ENCODE peak calls at places on chromosomes 12 and 14, in ten cellular contexts. O is ovary, K is transverse colon, Y is suprapubic skin, X is upper lobe of left lung, Z is SK-N-SH, A is K562, N is esophagus muscularis mucosa, W is sigmoid colon, U is tibial nerve. D is an unnamed sample.

GRCh38 chr12:7145671-7146070 is 15.5 kb downstream of the CLSTN3 start:
- DNase-seq in A (no peak), Y (peak; percentile 18), N (no peak), K (no peak), O (no peak), X (no peak), Z (no peak), U (no peak), W (no peak), D (no peak)

GRCh38 chr12:48927261-48927660 is 2.0 kb upstream of the FKBP11 start:
- DNase-seq in O (no peak), A (no peak), Z (no peak), K (no peak), W (no peak), U (no peak), N (no peak), Y (no peak), X (no peak), D (no peak)

GRCh38 chr14:50321009-50321660 is 9.0 kb downstream of the DMAC2L start:
- DNase-seq in A (peak; percentile 43), K (peak; percentile 75), Z (peak; percentile 72), O (peak; percentile 63), W (peak; percentile 82), X (peak; percentile 75), U (peak; percentile 78), N (no peak), Y (no peak), D (peak; percentile 63)

GRCh38 chr14:70665448-70666363 is 24.0 kb downstream of the TTC9 start:
- DNase-seq in O (no peak), Y (no peak), N (no peak), K (peak; percentile 84), A (no peak), W (no peak), U (no peak), X (peak; percentile 83), Z (no peak), D (peak; percentile 91)

GRCh38 chr12:8038659-8039114 is 6.2 kb downstream of the FOXJ2 start:
- DNase-seq in K (peak; percentile 40), Y (no peak), U (no peak), Z (peak; percentile 72), O (no peak), W (peak; percentile 87), N (no peak), A (peak; percentile 61), X (peak; percentile 85), D (peak; percentile 84)

GRCh38 chr12:57844725-57845477 is 1.6 kb downstream of the CTDSP2 start:
- DNase-seq in X (peak; percentile 84), K (peak; percentile 65), N (no peak), U (peak; percentile 84), Y (peak; percentile 89), Z (peak; percentile 60), O (peak; percentile 88), W (peak; percentile 92), A (no peak), D (peak; percentile 58)

GRCh38 chr14:72739446-72740405 is 154.2 kb downstream of the DPF3 start:
- DNase-seq in Y (peak; percentile 41), N (peak; percentile 80), K (no peak), X (no peak), Z (no peak), O (no peak), W (peak; percentile 15), U (no peak), A (no peak), D (peak; percentile 9)

GRCh38 chr14:58014778-58015177 is 137.2 kb downstream of the ARMH4 start:
- DNase-seq in A (no peak), X (no peak), O (no peak), N (no peak), Y (no peak), Z (no peak), U (no peak), W (no peak), K (no peak), D (no peak)

GRCh38 chr12:101877816-101878811 is 734 bp downstream of the DRAM1 start:
- DNase-seq in K (peak; percentile 30), W (peak; percentile 75), X (peak; percentile 43), Z (peak; percentile 18), U (peak; percentile 26), O (peak; percentile 35), A (peak; percentile 39), Y (no peak), N (no peak), D (peak; percentile 32)

GRCh38 chr12:27109339-27110023 is 27.1 kb upstream of the C12orf71 start:
- DNase-seq in U (peak; percentile 5), W (no peak), Z (no peak), N (no peak), A (no peak), Y (no peak), K (no peak), O (no peak), X (no peak), D (no peak)

GRCh38 chr14:54026671-54027070 is 70.0 kb upstream of the BMP4 start:
- DNase-seq in N (no peak), Y (no peak), A (no peak), O (no peak), W (no peak), K (no peak), U (no peak), X (no peak), Z (no peak), D (no peak)

GRCh38 chr12:124898200-124898950 is 16.1 kb downstream of the UBC start:
- DNase-seq in A (peak; percentile 47), Y (no peak), O (peak; percentile 33), X (peak; percentile 52), W (peak; percentile 74), Z (peak; percentile 81), N (no peak), U (peak; percentile 46), K (peak; percentile 74), D (peak; percentile 72)

GRCh38 chr14:90970167-90970600 is 90.3 kb downstream of the RPS6KA5 start:
- DNase-seq in Z (no peak), A (no peak), O (no peak), W (no peak), K (no peak), U (no peak), N (no peak), Y (no peak), X (no peak), D (no peak)
- TF ChIP-seq EP300 in Z (no peak), A (peak; percentile 74), O (no peak), W (no peak), K (no peak), U (no peak), N (no peak), Y (no peak), X (no peak), D (no peak)

DNA sequence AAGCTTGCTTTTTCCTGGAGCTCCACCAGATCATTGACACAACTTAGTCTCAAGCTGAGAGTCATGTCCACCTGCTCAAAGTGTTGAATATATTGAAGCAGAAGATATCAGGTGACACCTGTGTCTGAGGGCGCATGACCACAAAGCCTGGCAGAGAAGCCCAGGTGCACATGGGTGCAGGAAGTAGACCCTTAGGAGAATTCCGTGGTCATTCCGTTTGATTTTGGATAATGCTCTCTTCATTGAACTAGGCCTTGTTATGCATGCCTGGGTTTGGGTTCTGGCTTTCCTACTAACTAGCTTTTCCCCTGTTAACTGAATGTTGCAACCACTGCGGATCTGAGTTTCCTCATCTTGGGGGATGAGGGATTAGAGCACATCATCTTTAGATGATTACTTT is 7.1 kb downstream of the ARHGDIB start:
- DNase-seq in W (no peak), Y (no peak), A (no peak), U (no peak), O (no peak), K (peak; percentile 30), X (no peak), Z (no peak), N (no peak), D (no peak)
- H3K36me3 ChIP-seq in W (no peaks in the 10 kb centered on the region), Y (peaks cover 5% of the 10 kb centered on the region), A (peaks cover 12% of the 10 kb centered on the region), U (no peaks in the 10 kb centered on the region), O (no peaks in the 10 kb centered on the region), K (no peaks in the 10 kb centered on the region), X (no peaks in the 10 kb centered on the region), Z (peaks cover 3% of the 10 kb centered on the region), N (no peaks in the 10 kb centered on the region), D (peaks cover 8% of the 10 kb centered on the region)

GRCh38 chr12:107318554-107318803 is 225.1 kb upstream of the CRY1 start:
- DNase-seq in Z (no peak), Y (no peak), X (no peak), N (no peak), A (no peak), O (no peak), K (no peak), U (no peak), W (no peak), D (no peak)

GRCh38 chr12:107319536-107320030 is 226.2 kb upstream of the CRY1 start:
- DNase-seq in Z (peak; percentile 61), X (no peak), K (no peak), W (no peak), A (no peak), U (no peak), N (no peak), Y (no peak), O (no peak), D (no peak)

GRCh38 chr12:107318804-107319535 is 225.6 kb upstream of the CRY1 start:
- DNase-seq in Z (peak; percentile 65), X (no peak), N (no peak), O (no peak), W (no peak), Y (no peak), K (peak; percentile 11), U (no peak), A (peak; percentile 12), D (no peak)

GRCh38 chr12:107320031-107320928 is 226.9 kb upstream of the CRY1 start:
- DNase-seq in K (peak; percentile 38), W (no peak), A (no peak), X (peak; percentile 48), Z (peak; percentile 59), U (no peak), N (no peak), O (no peak), Y (no peak), D (no peak)

GRCh38 chr12:107317751-107318553 is 224.6 kb upstream of the CRY1 start:
- DNase-seq in K (peak; percentile 85), Y (peak; percentile 88), Z (peak; percentile 96), A (peak; percentile 83), N (no peak), O (no peak), U (peak; percentile 66), X (peak; percentile 88), W (no peak), D (peak; percentile 75)
- TF ChIP-seq EP300 in K (no peak), Y (no peak), Z (no peak), A (no peak), N (no peak), O (no peak), U (no peak), X (no peak), W (no peak), D (no peak)

DNA sequence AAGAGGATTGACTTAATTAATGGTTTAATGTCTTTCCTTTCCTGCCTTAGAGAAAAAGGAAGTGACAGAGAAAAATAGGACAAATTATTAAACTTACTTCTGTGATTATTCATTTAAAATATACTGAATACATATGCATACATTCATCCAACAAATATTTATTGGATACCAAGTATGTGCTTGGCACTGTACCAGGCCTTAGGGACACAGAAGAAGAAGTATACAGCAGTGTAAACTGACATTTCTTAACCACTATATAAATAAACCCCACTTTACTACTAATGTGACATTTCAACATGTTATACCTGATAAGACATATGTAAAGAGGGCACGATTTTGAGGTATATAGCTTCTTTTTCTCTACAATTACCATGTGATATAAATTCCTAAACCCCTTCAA is 53.6 kb downstream of the ERO1A start:
- DNase-seq in N (no peak), Z (no peak), O (no peak), A (no peak), K (no peak), Y (no peak), U (no peak), X (no peak), W (no peak), D (no peak)
- H3K36me3 ChIP-seq in N (peaks cover 27% of the 10 kb centered on the region), Z (peaks cover 34% of the 10 kb centered on the region), O (no peaks in the 10 kb centered on the region), A (peaks cover 23% of the 10 kb centered on the region), K (no peaks in the 10 kb centered on the region), Y (peaks cover 38% of the 10 kb centered on the region), U (peaks cover 8% of the 10 kb centered on the region), X (peaks cover 22% of the 10 kb centered on the region), W (peaks cover 8% of the 10 kb centered on the region), D (peaks cover 66% of the 10 kb centered on the region)

D was measured in stomach.